ENCODE peak calls at places on chromosomes 12 and 14, in six cellular contexts. K, N, R, W, C and G are unnamed samples.

GRCh38 chr12:3152013-3152412 is 74.8 kb downstream of the TSPAN9 start:
- DNase-seq in W (no peak), C (peak), N (no peak), R (peak), K (peak), G (no peak)

GRCh38 chr12:63980211-63980610 is 135.7 kb downstream of the SRGAP1 start:
- DNase-seq in W (no peak), R (no peak), N (no peak), K (no peak), C (no peak), G (no peak)

GRCh38 chr12:16553457-16553856 is 52.5 kb downstream of the LMO3 start:
- DNase-seq in R (peak), W (peak), K (peak), N (no peak), C (peak), G (peak)

GRCh38 chr12:125110641-125111360 is 45.6 kb downstream of the AACS start:
- DNase-seq in R (peak), N (no peak), K (peak), W (peak), C (peak), G (peak)

GRCh38 chr12:114415525-114415868 is 9.6 kb upstream of the TBX5 start:
- DNase-seq in C (no peak), R (no peak), N (no peak), K (no peak), W (no peak), G (no peak)

GRCh38 chr14:61662001-61662400 is 33.3 kb upstream of the HIF1A start:
- DNase-seq in K (peak), W (peak), C (peak), R (no peak), N (no peak), G (peak)

GRCh38 chr14:25237845-25238244 is 187.9 kb upstream of the STXBP6 start:
- DNase-seq in R (peak), W (peak), K (peak), N (no peak), C (peak), G (no peak)

GRCh38 chr12:53625373-53625945 is 723 bp downstream of the ATF7 start:
- DNase-seq in W (no peak), C (no peak), R (no peak), K (no peak), N (no peak), G (peak)

GRCh38 chr12:46174061-46174662 is 94.7 kb downstream of the SLC38A1 start:
- DNase-seq in K (no peak), R (no peak), W (no peak), C (no peak), N (no peak), G (no peak)

GRCh38 chr12:26286186-26286585 is 90.8 kb downstream of the SSPN start:
- DNase-seq in N (no peak), C (peak), K (no peak), W (no peak), R (peak), G (peak)

GRCh38 chr12:125871811-125872594 is 806.8 kb downstream of the AACS start:
- DNase-seq in K (no peak), W (no peak), C (no peak), R (no peak), N (no peak), G (no peak)

GRCh38 chr14:79513446-79513845 is 697.9 kb downstream of the DIO2 start:
- DNase-seq in C (no peak), N (no peak), W (no peak), K (no peak), R (no peak), G (no peak)
- H3K4me3 ChIP-seq in C (no peak), N (no peak), W (no peak), K (no peak), R (no peak), G (no peak)

GRCh38 chr14:77187649-77188012 is 6.0 kb downstream of the TMEM63C start:
- DNase-seq in K (no peak), W (no peak), N (no peak), R (no peak), C (no peak), G (no peak)
- TF ChIP-seq CTCF in K (no peak), W (no peak), N (no peak), R (no peak), C (no peak), G (no peak)

DNA sequence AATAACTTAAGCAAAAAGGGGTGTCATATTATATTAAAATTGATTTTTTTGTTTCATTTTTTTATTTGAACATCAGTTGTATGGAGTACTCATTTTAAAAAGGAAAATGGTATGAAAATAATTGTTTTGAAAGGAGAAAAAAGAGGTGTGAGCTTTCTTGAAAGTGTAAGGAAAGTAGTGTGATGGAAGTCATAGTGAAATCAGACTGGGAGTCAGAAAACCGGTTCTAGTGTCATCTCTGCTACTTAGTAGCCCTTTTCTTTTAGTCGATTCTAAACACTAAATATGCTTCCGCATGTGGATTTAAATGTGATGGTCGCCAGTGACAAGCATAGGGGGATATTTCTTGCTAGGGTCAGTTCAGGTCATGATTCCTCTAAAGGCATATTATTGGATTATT is 1.8 kb upstream of the DYRK2 start:
- DNase-seq in C (no peak), K (no peak), R (no peak), N (no peak), W (no peak), G (no peak)
- H3K4me3 ChIP-seq in C (no peak), K (no peak), R (no peak), N (no peak), W (no peak), G (no peak)

DNA sequence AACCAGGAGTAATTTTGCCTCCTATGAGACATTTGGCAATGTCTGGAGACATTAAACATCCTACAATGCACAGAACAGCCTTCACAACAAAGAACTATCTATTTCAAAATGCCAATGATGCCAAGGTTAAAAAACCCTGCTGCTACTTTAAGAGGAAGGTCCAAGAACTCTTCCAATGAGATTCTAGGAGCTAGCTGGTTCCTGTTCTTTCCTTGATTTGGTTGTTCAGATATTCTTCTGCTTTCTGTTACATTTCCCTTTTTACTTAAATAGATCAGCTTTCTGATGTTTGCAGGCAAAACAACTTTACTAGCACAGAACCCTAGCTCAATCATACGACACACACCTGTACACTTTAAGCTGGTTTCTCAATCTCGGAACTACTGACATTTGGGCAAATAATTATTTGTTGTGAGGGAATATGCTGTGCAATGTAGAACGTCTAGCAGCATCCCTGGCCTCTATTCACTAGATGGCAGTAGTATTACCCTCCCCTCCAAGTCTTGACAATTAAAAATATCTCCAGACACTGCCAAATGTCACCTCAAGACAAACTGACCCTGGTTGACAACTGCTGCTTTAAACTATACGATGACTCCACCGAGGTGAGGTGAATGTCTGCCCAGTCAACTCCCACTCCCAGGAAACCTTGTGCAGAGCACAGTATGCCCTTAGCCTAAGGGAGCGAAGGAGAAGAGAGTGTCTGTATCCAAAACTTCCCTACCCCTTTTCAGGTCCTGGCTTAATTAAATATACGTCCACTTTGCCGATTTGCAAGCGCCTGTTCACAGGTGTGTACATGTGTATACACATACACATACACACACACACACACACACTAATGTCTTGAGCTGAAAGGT is 4.4 kb downstream of the BLTP3B start:
- DNase-seq in C (no peak), R (peak), W (peak), N (no peak), K (peak), G (peak)
- TF ChIP-seq CTCF in C (peak), R (peak), W (peak), N (peak), K (peak), G (peak)

GRCh38 chr14:64704743-64705405 is 650 bp downstream of the PLEKHG3 start:
- DNase-seq in R (no peak), N (no peak), C (peak), W (peak), K (no peak), G (no peak)

GRCh38 chr14:64702493-64703392 is 1.5 kb upstream of the PLEKHG3 start:
- DNase-seq in N (no peak), W (no peak), K (no peak), C (no peak), R (no peak), G (no peak)

GRCh38 chr14:64703393-64704144 is 655 bp upstream of the PLEKHG3 start:
- DNase-seq in W (no peak), C (peak), R (no peak), N (no peak), K (no peak), G (no peak)

GRCh38 chr14:64705406-64706118 is 1.3 kb downstream of the PLEKHG3 start:
- DNase-seq in C (no peak), K (no peak), W (no peak), R (no peak), N (no peak), G (no peak)

GRCh38 chr14:64704145-64704742 is at the start of gene PLEKHG3:
- DNase-seq in C (peak), N (no peak), W (peak), K (peak), R (peak), G (peak)
- H3K4me3 ChIP-seq in C (peak), N (peak), W (peak), K (peak), R (peak), G (peak)